ENCODE peak calls at places on chromosomes 16 and 17, in nine cellular contexts. N, X, R, J, B, P, A, Z and D are unnamed samples.

GRCh38 chr16:30351586-30352419 is 3.3 kb downstream of the CD2BP2 start:
- DNase-seq in X (peak; percentile 97), B (peak; percentile 84), N (no peak), Z (peak; percentile 98), R (peak; percentile 78), P (peak; percentile 70), J (no peak), A (no peak), D (peak; percentile 85)

GRCh38 chr17:45353047-45353446 is 36.2 kb upstream of the MAP3K14 start:
- DNase-seq in N (no peak), Z (no peak), B (peak; percentile 37), A (no peak), P (no peak), X (no peak), J (peak; percentile 79), R (no peak), D (no peak)

GRCh38 chr17:19424934-19425868 is 14.2 kb downstream of the RNF112 start:
- DNase-seq in Z (peak; percentile 73), R (no peak), B (no peak), J (no peak), N (no peak), P (no peak), A (no peak), X (peak; percentile 61), D (no peak)

GRCh38 chr16:4855804-4856203 is 8.5 kb downstream of the UBN1 start:
- DNase-seq in R (no peak), X (no peak), P (no peak), J (no peak), N (no peak), A (no peak), Z (no peak), B (no peak), D (no peak)

GRCh38 chr17:68381076-68381900 is 76.0 kb downstream of the WIPI1 start:
- DNase-seq in B (peak; percentile 77), R (no peak), P (peak; percentile 13), N (no peak), J (no peak), Z (no peak), A (no peak), X (peak; percentile 83), D (no peak)

GRCh38 chr16:60181542-60181941 is 1447.4 kb upstream of the GOT2 start:
- DNase-seq in P (no peak), N (no peak), Z (no peak), R (no peak), B (no peak), X (no peak), A (no peak), J (no peak), D (no peak)

GRCh38 chr17:15891348-15891747 is 53.6 kb upstream of the ADORA2B start:
- DNase-seq in X (no peak), B (no peak), P (no peak), N (no peak), Z (no peak), A (no peak), J (no peak), R (no peak), D (no peak)

GRCh38 chr16:73549960-73550359 is 502.0 kb upstream of the ZFHX3 start:
- DNase-seq in N (no peak), A (no peak), J (no peak), P (no peak), X (no peak), B (no peak), Z (no peak), R (no peak), D (no peak)

GRCh38 chr17:73293031-73293430 is 18.8 kb downstream of the CDC42EP4 start:
- DNase-seq in J (no peak), P (no peak), Z (no peak), X (no peak), N (no peak), B (peak; percentile 56), A (no peak), R (no peak), D (no peak)

GRCh38 chr16:79863128-79864031 is 262.8 kb upstream of the MAF start:
- DNase-seq in B (no peak), J (no peak), A (no peak), N (no peak), P (no peak), R (no peak), X (no peak), Z (no peak), D (no peak)

GRCh38 chr17:75352079-75352569 is 53.4 kb downstream of the GRB2 start:
- DNase-seq in X (no peak), Z (no peak), J (no peak), P (no peak), B (no peak), A (peak; percentile 21), R (peak; percentile 30), N (no peak), D (no peak)

GRCh38 chr16:78240459-78241222 is 141.2 kb downstream of the WWOX start:
- DNase-seq in J (no peak), R (peak; percentile 58), Z (no peak), A (peak; percentile 37), N (no peak), P (no peak), X (no peak), B (no peak), D (no peak)
- TF ChIP-seq CTCF in J (no peak), R (no peak), Z (no peak), A (peak; percentile 27), N (no peak), P (no peak), X (no peak), B (no peak), D (no peak)

GRCh38 chr16:84379008-84379730 is 10.8 kb downstream of the ATP2C2 start:
- DNase-seq in P (no peak), R (no peak), X (peak; percentile 15), J (no peak), A (no peak), Z (no peak), B (peak; percentile 79), N (no peak), D (no peak)

GRCh38 chr16:84382396-84382795 is 14.1 kb downstream of the ATP2C2 start:
- DNase-seq in X (no peak), R (no peak), N (no peak), A (no peak), Z (no peak), J (no peak), P (no peak), B (peak; percentile 28), D (no peak)

GRCh38 chr16:84379731-84380369 is 11.5 kb downstream of the ATP2C2 start:
- DNase-seq in P (no peak), R (no peak), N (no peak), J (no peak), Z (no peak), A (no peak), B (peak; percentile 25), X (no peak), D (no peak)

GRCh38 chr16:84378567-84378966 is 10.2 kb downstream of the ATP2C2 start:
- DNase-seq in Z (no peak), B (peak; percentile 68), N (no peak), P (no peak), X (no peak), R (no peak), J (no peak), A (no peak), D (no peak)

GRCh38 chr16:84380405-84380804 is 12.1 kb downstream of the ATP2C2 start:
- DNase-seq in P (no peak), Z (no peak), R (peak; percentile 41), X (no peak), J (peak; percentile 4), N (no peak), A (no peak), B (peak; percentile 62), D (no peak)
- TF ChIP-seq CTCF in P (no peak), Z (no peak), R (no peak), X (no peak), J (no peak), N (no peak), A (no peak), B (no peak), D (no peak)

DNA sequence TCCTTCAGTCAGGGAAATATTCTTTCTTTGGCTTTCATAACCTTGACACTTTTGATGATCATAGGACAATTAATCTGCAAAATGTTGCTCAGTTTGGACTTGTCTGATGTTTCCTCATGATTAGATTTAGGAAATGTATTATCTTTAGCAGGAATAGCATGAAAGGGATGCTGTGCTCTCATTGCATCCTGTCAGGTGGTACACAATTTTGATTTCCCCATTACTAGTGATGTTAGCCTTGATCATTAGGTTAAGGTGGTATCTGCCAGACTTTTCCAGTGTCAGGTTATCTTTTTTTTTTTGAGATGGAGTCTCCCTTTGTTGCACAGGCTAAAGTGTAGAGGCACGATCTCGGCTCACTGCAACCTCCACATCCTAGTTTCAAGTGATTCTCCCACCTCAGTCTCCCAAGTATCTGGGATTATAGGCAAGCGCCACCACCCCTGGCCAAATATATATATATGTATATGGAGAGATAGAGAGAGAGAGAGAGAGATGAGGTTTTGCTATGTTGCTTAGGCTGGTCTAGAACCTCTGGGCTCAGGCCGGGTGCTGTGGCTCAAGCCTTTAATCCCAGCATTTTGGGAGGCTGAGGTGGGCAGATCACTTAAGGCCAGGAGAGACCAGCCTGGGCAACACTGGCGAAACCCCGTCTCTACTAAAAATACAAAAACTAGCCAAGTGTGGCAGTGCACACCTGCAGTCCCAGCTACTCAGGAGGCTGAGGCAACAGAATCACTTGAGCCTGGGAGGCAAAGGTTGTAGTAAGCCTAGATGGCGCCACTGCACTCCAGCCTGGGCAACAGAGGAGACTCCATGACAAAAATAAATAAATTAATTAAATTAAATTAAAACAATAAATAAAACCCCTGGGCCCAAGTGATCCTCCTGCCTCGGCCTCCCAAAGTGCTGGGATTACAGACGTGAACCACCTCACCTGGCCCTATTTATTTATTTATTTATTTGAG is 15.8 kb upstream of the CAVIN1 start:
- DNase-seq in P (no peak), R (no peak), B (no peak), J (no peak), A (no peak), N (peak; percentile 50), X (peak; percentile 55), Z (no peak), D (peak; percentile 43)
- TF ChIP-seq CTCF in P (no peak), R (no peak), B (peak; percentile 54), J (peak; percentile 47), A (peak; percentile 50), N (peak; percentile 52), X (peak; percentile 50), Z (peak; percentile 47), D (no peak)

GRCh38 chr16:1330931-1331711 is 2.3 kb upstream of the BAIAP3 start:
- DNase-seq in X (no peak), B (no peak), J (no peak), A (no peak), R (no peak), P (no peak), Z (no peak), N (no peak), D (no peak)

GRCh38 chr16:1331712-1332617 is 1.5 kb upstream of the BAIAP3 start:
- DNase-seq in Z (no peak), X (peak; percentile 83), P (no peak), J (peak; percentile 39), B (peak; percentile 80), A (peak; percentile 85), R (peak; percentile 58), N (peak; percentile 54), D (no peak)

GRCh38 chr16:1332618-1333148 is 762 bp upstream of the BAIAP3 start:
- DNase-seq in X (no peak), A (no peak), J (no peak), R (no peak), N (no peak), P (no peak), B (no peak), Z (no peak), D (no peak)

GRCh38 chr16:1327619-1327947 is 5.9 kb upstream of the BAIAP3 start:
- DNase-seq in X (no peak), N (no peak), Z (no peak), P (no peak), B (no peak), J (no peak), A (no peak), R (no peak), D (no peak)

GRCh38 chr16:1330260-1330914 is 3.1 kb upstream of the BAIAP3 start:
- DNase-seq in A (no peak), Z (no peak), B (no peak), N (no peak), R (no peak), J (no peak), X (no peak), P (no peak), D (no peak)
- TF ChIP-seq CTCF in A (peak; percentile 57), Z (peak; percentile 39), B (peak; percentile 42), N (no peak), R (no peak), J (peak; percentile 59), X (peak; percentile 64), P (peak; percentile 24), D (peak; percentile 34)